ENCODE peak calls at places on chromosomes 2 and 18, in seven cellular contexts. One of them, this sample, is unnamed.

GRCh38 chr2:67565761-67566160 is 168.6 kb downstream of the ETAA1 start:
- DNase-seq in activated CD8-positive, alpha-beta memory T cell treated with anti-CD3 and anti-CD28 coated beads for 24 hours: no peak
- DNase-seq in progenitor cell of endocrine pancreas: no peak
- DNase-seq in NCI-H1436: no peak
- DNase-seq in left cardiac atrium: peak; percentile 44
- DNase-seq in psoas muscle: no peak
- DNase-seq in RKO: peak; percentile 38
- DNase-seq in this sample: no peak

GRCh38 chr18:54127759-54128378 is 96.6 kb downstream of the MBD2 start:
- DNase-seq in psoas muscle: no peak
- DNase-seq in NCI-H1436: peak; percentile 10
- DNase-seq in activated CD8-positive, alpha-beta memory T cell treated with anti-CD3 and anti-CD28 coated beads for 24 hours: no peak
- DNase-seq in progenitor cell of endocrine pancreas: no peak
- DNase-seq in RKO: peak; percentile 59
- DNase-seq in left cardiac atrium: no peak
- DNase-seq in this sample: peak; percentile 70

GRCh38 chr2:25701801-25702200 is 28.4 kb upstream of the DTNB start:
- DNase-seq in activated CD8-positive, alpha-beta memory T cell treated with anti-CD3 and anti-CD28 coated beads for 24 hours: no peak
- DNase-seq in progenitor cell of endocrine pancreas: no peak
- DNase-seq in RKO: no peak
- DNase-seq in psoas muscle: no peak
- DNase-seq in left cardiac atrium: no peak
- DNase-seq in NCI-H1436: no peak
- DNase-seq in this sample: no peak

GRCh38 chr2:36834203-36834602 is 132.1 kb downstream of the STRN start:
- DNase-seq in progenitor cell of endocrine pancreas: no peak
- DNase-seq in NCI-H1436: no peak
- DNase-seq in left cardiac atrium: no peak
- DNase-seq in activated CD8-positive, alpha-beta memory T cell treated with anti-CD3 and anti-CD28 coated beads for 24 hours: no peak
- DNase-seq in psoas muscle: no peak
- DNase-seq in RKO: no peak
- DNase-seq in this sample: no peak

GRCh38 chr2:113966832-113967231 is 76.9 kb downstream of the ACTR3 start:
- DNase-seq in activated CD8-positive, alpha-beta memory T cell treated with anti-CD3 and anti-CD28 coated beads for 24 hours: no peak
- DNase-seq in psoas muscle: no peak
- DNase-seq in left cardiac atrium: no peak
- DNase-seq in progenitor cell of endocrine pancreas: no peak
- DNase-seq in NCI-H1436: no peak
- DNase-seq in RKO: no peak
- DNase-seq in this sample: peak; percentile 16

GRCh38 chr2:25493207-25493606 is 151.5 kb upstream of the DNMT3A start:
- DNase-seq in NCI-H1436: no peak
- DNase-seq in psoas muscle: no peak
- DNase-seq in RKO: no peak
- DNase-seq in progenitor cell of endocrine pancreas: no peak
- DNase-seq in left cardiac atrium: no peak
- DNase-seq in activated CD8-positive, alpha-beta memory T cell treated with anti-CD3 and anti-CD28 coated beads for 24 hours: no peak
- DNase-seq in this sample: no peak

GRCh38 chr18:41745166-41746049 is 209.6 kb upstream of the PIK3C3 start:
- DNase-seq in activated CD8-positive, alpha-beta memory T cell treated with anti-CD3 and anti-CD28 coated beads for 24 hours: no peak
- DNase-seq in progenitor cell of endocrine pancreas: peak; percentile 41
- DNase-seq in RKO: peak; percentile 60
- DNase-seq in psoas muscle: no peak
- DNase-seq in NCI-H1436: peak; percentile 79
- DNase-seq in left cardiac atrium: peak; percentile 52
- DNase-seq in this sample: peak; percentile 63

GRCh38 chr18:45449761-45450227 is 165.5 kb upstream of the SLC14A2 start:
- DNase-seq in psoas muscle: peak; percentile 75
- DNase-seq in progenitor cell of endocrine pancreas: no peak
- DNase-seq in left cardiac atrium: peak; percentile 69
- DNase-seq in NCI-H1436: no peak
- DNase-seq in activated CD8-positive, alpha-beta memory T cell treated with anti-CD3 and anti-CD28 coated beads for 24 hours: no peak
- DNase-seq in RKO: no peak
- DNase-seq in this sample: no peak

GRCh38 chr2:74886811-74887210 is 52.9 kb downstream of the HK2 start:
- DNase-seq in progenitor cell of endocrine pancreas: no peak
- DNase-seq in RKO: no peak
- DNase-seq in psoas muscle: no peak
- DNase-seq in activated CD8-positive, alpha-beta memory T cell treated with anti-CD3 and anti-CD28 coated beads for 24 hours: no peak
- DNase-seq in left cardiac atrium: no peak
- DNase-seq in NCI-H1436: no peak
- DNase-seq in this sample: peak; percentile 38

GRCh38 chr2:102059151-102059550 is 67.4 kb downstream of the IL1R2 start:
- DNase-seq in NCI-H1436: no peak
- DNase-seq in progenitor cell of endocrine pancreas: no peak
- DNase-seq in left cardiac atrium: no peak
- DNase-seq in activated CD8-positive, alpha-beta memory T cell treated with anti-CD3 and anti-CD28 coated beads for 24 hours: no peak
- DNase-seq in RKO: no peak
- DNase-seq in psoas muscle: no peak
- DNase-seq in this sample: no peak

GRCh38 chr18:59864446-59864764 is 35.4 kb upstream of the PMAIP1 start:
- DNase-seq in activated CD8-positive, alpha-beta memory T cell treated with anti-CD3 and anti-CD28 coated beads for 24 hours: no peak
- DNase-seq in psoas muscle: no peak
- DNase-seq in RKO: no peak
- DNase-seq in left cardiac atrium: no peak
- DNase-seq in NCI-H1436: no peak
- DNase-seq in progenitor cell of endocrine pancreas: no peak
- DNase-seq in this sample: no peak

GRCh38 chr18:68417166-68417776 is 297.6 kb downstream of the TMX3 start:
- DNase-seq in activated CD8-positive, alpha-beta memory T cell treated with anti-CD3 and anti-CD28 coated beads for 24 hours: no peak
- DNase-seq in left cardiac atrium: no peak
- DNase-seq in RKO: no peak
- DNase-seq in psoas muscle: no peak
- DNase-seq in NCI-H1436: peak; percentile 2
- DNase-seq in progenitor cell of endocrine pancreas: no peak
- DNase-seq in this sample: no peak

GRCh38 chr2:118118479-118118878 is 30.2 kb downstream of the INSIG2 start:
- DNase-seq in left cardiac atrium: no peak
- DNase-seq in RKO: no peak
- DNase-seq in NCI-H1436: no peak
- DNase-seq in progenitor cell of endocrine pancreas: no peak
- DNase-seq in psoas muscle: no peak
- DNase-seq in activated CD8-positive, alpha-beta memory T cell treated with anti-CD3 and anti-CD28 coated beads for 24 hours: no peak
- DNase-seq in this sample: no peak

GRCh38 chr2:108074945-108075344 is 88.6 kb downstream of the SLC5A7 start:
- DNase-seq in activated CD8-positive, alpha-beta memory T cell treated with anti-CD3 and anti-CD28 coated beads for 24 hours: no peak
- DNase-seq in RKO: no peak
- DNase-seq in NCI-H1436: no peak
- DNase-seq in left cardiac atrium: no peak
- DNase-seq in progenitor cell of endocrine pancreas: no peak
- DNase-seq in psoas muscle: no peak
- DNase-seq in this sample: no peak

GRCh38 chr2:14188431-14188830 is 444.1 kb upstream of the LRATD1 start:
- DNase-seq in progenitor cell of endocrine pancreas: no peak
- DNase-seq in NCI-H1436: no peak
- DNase-seq in activated CD8-positive, alpha-beta memory T cell treated with anti-CD3 and anti-CD28 coated beads for 24 hours: no peak
- DNase-seq in RKO: no peak
- DNase-seq in psoas muscle: no peak
- DNase-seq in left cardiac atrium: no peak
- DNase-seq in this sample: no peak

GRCh38 chr2:229636568-229636967 is 77.8 kb downstream of the DNER start:
- DNase-seq in progenitor cell of endocrine pancreas: no peak
- DNase-seq in activated CD8-positive, alpha-beta memory T cell treated with anti-CD3 and anti-CD28 coated beads for 24 hours: no peak
- DNase-seq in left cardiac atrium: no peak
- DNase-seq in psoas muscle: no peak
- DNase-seq in RKO: no peak
- DNase-seq in NCI-H1436: no peak
- DNase-seq in this sample: peak; percentile 34

GRCh38 chr18:13562494-13563029 is 163.8 kb downstream of the FAM210A start:
- DNase-seq in RKO: no peak
- DNase-seq in psoas muscle: no peak
- DNase-seq in activated CD8-positive, alpha-beta memory T cell treated with anti-CD3 and anti-CD28 coated beads for 24 hours: peak; percentile 90
- DNase-seq in left cardiac atrium: no peak
- DNase-seq in progenitor cell of endocrine pancreas: no peak
- DNase-seq in NCI-H1436: no peak
- DNase-seq in this sample: peak; percentile 44

GRCh38 chr2:136957044-136957443 is 191.7 kb downstream of the THSD7B start:
- DNase-seq in NCI-H1436: no peak
- DNase-seq in RKO: no peak
- DNase-seq in progenitor cell of endocrine pancreas: no peak
- DNase-seq in left cardiac atrium: no peak
- DNase-seq in psoas muscle: no peak
- DNase-seq in activated CD8-positive, alpha-beta memory T cell treated with anti-CD3 and anti-CD28 coated beads for 24 hours: no peak
- DNase-seq in this sample: no peak

GRCh38 chr2:129050116-129050515 is 731.4 kb upstream of the HS6ST1 start:
- DNase-seq in left cardiac atrium: no peak
- DNase-seq in psoas muscle: no peak
- DNase-seq in RKO: no peak
- DNase-seq in NCI-H1436: no peak
- DNase-seq in progenitor cell of endocrine pancreas: no peak
- DNase-seq in activated CD8-positive, alpha-beta memory T cell treated with anti-CD3 and anti-CD28 coated beads for 24 hours: no peak
- DNase-seq in this sample: no peak